ENCODE peak calls at places on chromosome 15, in four cellular contexts. G, U, I and F are unnamed samples.

GRCh38 chr15:89187911-89188514 is 33.4 kb downstream of the RLBP1 start:
- DNase-seq in U (no peak), G (no peak), I (no peak), F (no peak)

GRCh38 chr15:65008989-65009388 is 19.3 kb upstream of the SPG21 start:
- DNase-seq in I (peak; percentile 15), G (no peak), U (no peak), F (no peak)

GRCh38 chr15:31439328-31439727 is 112.7 kb downstream of the KLF13 start:
- DNase-seq in U (no peak), G (peak; percentile 35), I (peak; percentile 56), F (no peak)

GRCh38 chr15:60780147-60780546 is 301.2 kb upstream of the ICE2 start:
- DNase-seq in G (no peak), I (no peak), U (no peak), F (no peak)

GRCh38 chr15:79682851-79683288 is 213.9 kb downstream of the MTHFS start:
- DNase-seq in I (no peak), U (no peak), G (no peak), F (no peak)

GRCh38 chr15:79635897-79636596 is 203.9 kb downstream of the MINAR1 start:
- DNase-seq in G (no peak), U (no peak), I (no peak), F (no peak)

GRCh38 chr15:25717861-25718504 is 145.1 kb downstream of the ATP10A start:
- DNase-seq in G (no peak), U (no peak), I (no peak), F (no peak)

GRCh38 chr15:70067011-70067410 is 30.7 kb downstream of the TLE3 start:
- DNase-seq in G (no peak), I (no peak), U (no peak), F (no peak)

GRCh38 chr15:50224606-50225005 is 40.9 kb downstream of the HDC start:
- DNase-seq in U (no peak), I (no peak), G (no peak), F (no peak)

GRCh38 chr15:39756806-39757522 is 25.7 kb downstream of the FSIP1 start:
- DNase-seq in I (peak; percentile 23), G (peak; percentile 43), U (no peak), F (peak; percentile 7)

GRCh38 chr15:90086868-90087268 is 15.4 kb downstream of the IDH2 start:
- DNase-seq in U (no peak), I (peak; percentile 67), G (peak; percentile 44), F (peak; percentile 76)

GRCh38 chr15:27017168-27017809 is 46.3 kb downstream of the GABRG3 start:
- DNase-seq in G (peak; percentile 73), I (peak; percentile 80), U (peak; percentile 0), F (peak; percentile 41)

GRCh38 chr15:41659855-41660234 is 360 bp upstream of the MGA start:
- DNase-seq in G (no peak), I (no peak), U (no peak), F (no peak)

GRCh38 chr15:90141646-90142045 is 39.4 kb upstream of the IDH2 start:
- DNase-seq in G (no peak), I (peak; percentile 37), U (no peak), F (no peak)

GRCh38 chr15:32849769-32850668 is 132.2 kb downstream of the GREM1 start:
- DNase-seq in U (no peak), G (no peak), I (no peak), F (no peak)

GRCh38 chr15:101250931-101251829 is 668 bp downstream of the CHSY1 start:
- DNase-seq in G (no peak), I (peak; percentile 54), U (no peak), F (peak; percentile 64)

GRCh38 chr15:101246391-101246790 is 5.5 kb downstream of the CHSY1 start:
- DNase-seq in G (no peak), I (no peak), U (no peak), F (no peak)

GRCh38 chr15:101250331-101250730 is 1.5 kb downstream of the CHSY1 start:
- DNase-seq in U (no peak), G (no peak), I (no peak), F (no peak)

GRCh38 chr15:101246824-101247745 is 4.8 kb downstream of the CHSY1 start:
- DNase-seq in G (no peak), U (no peak), I (no peak), F (no peak)

GRCh38 chr15:101248274-101248673 is 3.6 kb downstream of the CHSY1 start:
- DNase-seq in U (no peak), G (no peak), I (no peak), F (no peak)
- TF ChIP-seq FOXK2 in U (no peak), G (no peak), I (no peak), F (no peak)

DNA sequence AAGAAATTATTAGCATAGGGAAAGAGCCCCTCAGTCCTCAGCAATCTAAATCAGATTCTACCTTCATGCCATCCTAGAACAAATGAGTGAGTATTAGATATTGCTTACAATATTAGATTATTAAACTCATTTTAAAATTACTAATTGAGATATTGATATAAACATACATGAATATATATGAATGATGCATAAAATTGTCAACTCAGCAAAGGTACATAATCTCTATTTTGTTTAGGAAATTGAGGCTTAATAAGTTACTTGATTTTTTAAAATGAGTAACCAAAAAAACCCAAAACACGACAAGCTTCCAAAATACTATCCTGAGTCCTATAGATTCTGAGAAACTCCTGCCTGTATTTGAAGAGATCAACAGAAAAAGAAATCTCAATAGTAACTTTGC is 297.7 kb upstream of the TMCO5A start:
- DNase-seq in G (no peak), I (no peak), U (no peak), F (no peak)
- TF ChIP-seq BHLHE40 in G (no peak), I (no peak), U (no peak), F (no peak)

GRCh38 chr15:58495836-58496501 is 64.2 kb downstream of the LIPC start:
- DNase-seq in G (no peak), I (no peak), U (no peak), F (no peak)

GRCh38 chr15:58501636-58502178 is 69.9 kb downstream of the LIPC start:
- DNase-seq in I (no peak), U (no peak), G (no peak), F (no peak)

GRCh38 chr15:58497036-58497785 is 65.4 kb downstream of the LIPC start:
- DNase-seq in U (no peak), G (no peak), I (no peak), F (no peak)

GRCh38 chr15:58501006-58501405 is 69.2 kb downstream of the LIPC start:
- DNase-seq in I (no peak), G (no peak), U (no peak), F (no peak)

DNA sequence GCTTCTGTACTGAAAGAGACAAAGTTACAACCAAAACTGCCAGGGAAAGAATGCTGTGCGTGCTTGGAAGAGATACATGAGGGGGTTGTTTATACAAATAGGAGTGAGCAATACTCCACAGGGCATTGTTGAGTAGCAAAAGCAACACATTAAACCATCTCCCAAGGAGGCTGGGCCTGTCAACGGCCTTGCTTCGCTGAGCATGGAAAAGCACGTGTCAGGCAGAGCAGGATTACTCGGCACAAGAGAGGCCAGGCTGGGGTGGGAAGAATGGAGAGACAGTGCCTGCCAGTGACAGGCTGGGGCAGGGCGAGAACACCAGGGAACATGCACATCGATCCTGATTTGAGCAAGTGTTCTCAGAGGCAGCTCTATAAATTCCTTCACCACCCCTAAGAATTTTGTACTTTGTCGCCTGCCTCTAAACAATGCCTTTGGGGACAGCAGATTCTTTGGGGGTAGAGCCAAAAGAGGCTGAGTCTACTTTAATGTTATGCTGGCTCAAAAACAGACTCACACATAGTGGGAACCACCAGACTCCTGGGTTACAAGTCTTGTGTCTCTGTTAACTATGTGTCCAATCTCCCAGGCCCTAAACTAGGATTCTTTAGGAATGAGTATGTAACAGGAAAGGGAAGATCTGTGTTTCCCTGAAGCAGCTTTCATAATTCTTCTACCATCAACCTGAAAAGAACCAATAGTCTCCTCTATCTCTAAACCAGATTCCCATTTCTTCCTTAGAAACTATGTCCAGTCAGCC is 67.2 kb downstream of the LIPC start:
- DNase-seq in U (no peak), G (no peak), I (no peak), F (no peak)
- TF ChIP-seq FOXK2 in U (no peak), G (no peak), I (no peak), F (no peak)

DNA sequence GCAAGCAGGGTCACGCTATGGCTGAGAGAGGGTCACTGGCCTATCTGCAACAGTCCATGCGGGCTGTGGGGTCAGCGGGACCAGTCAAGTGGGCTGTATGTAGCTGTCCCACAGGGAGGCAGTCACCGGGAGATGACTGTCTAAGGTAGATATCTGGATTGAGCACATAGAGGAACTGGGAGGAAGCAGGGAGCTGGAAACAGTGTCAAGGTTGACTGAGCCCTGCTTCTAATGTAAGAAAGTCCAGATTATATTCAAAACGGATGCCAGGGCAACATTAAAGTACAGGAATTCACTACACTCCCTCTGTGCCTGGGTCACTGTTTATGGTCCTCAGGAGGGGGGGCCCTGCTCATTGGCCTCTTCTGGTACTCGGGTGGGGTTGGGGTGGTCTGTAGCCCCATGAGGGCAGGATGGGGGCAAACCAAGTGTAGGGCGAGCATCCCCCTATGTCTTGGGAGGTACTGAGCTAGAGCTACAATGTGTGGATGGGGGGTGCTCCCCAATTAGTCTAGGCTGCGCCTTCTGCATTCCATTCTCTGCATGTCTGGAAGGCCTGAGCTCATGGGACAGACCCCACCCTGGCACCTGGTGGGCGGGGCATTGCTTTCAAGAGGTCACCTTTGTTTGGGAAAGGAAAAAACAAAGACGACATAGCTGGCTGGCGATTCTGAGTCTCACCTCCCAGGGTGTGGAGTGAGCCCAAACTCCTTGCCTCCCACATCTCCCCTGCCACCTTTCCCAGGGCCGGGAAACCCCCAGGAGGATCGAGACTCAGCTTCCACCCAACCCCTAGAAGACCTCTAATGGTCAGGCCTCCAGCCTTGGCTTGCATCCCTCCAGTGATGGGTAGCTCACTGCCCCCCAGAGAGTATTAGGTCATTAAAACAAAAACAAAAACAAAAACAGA is 45.1 kb upstream of the C15orf39 start:
- DNase-seq in I (no peak), G (no peak), U (no peak), F (no peak)
- TF ChIP-seq BHLHE40 in I (no peak), G (no peak), U (no peak), F (no peak)

DNA sequence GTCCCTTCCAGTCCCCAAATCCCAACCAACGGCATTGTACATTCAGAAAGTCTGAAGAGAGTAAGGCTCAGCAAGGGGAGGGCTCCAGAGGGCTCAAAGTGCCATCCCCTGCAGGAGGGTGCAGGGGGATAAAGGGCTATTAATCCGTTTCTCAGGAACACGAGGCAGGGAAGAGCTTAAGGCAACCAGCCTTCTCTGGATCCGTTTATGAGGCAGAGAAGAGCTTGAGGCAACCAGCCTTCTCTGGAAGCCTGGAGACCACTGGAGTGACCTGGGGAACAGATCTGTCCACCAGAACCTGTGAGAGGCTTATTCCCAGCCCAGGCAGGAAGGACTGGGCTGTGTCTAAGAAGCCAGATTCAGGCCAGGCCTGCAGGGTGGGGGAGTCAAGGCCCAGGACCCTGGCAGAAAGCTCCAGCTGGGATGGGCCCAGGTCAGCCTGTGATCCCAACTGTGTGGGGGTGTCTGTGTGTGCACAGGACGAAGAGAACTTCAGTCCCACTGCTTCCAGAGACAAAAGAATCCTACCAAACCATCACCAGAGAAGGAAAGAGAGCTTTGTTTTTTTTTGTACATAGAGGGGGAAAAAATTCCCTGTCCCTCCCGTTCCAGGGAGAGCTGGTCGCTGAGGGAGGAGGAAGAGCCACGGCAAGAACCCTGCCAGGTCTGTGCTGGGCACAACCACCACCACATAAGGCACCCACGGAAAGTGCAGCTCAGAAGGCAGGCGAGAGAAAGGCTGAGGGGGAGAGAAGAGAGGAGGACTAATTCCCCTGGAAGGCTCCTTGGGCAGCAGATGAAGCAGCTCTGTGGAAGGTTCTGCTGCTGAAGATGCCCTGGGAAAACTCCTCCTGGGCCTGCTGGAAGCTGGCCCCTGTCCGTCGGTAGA is 1.6 kb upstream of the ULK3 start:
- DNase-seq in G (no peak), I (no peak), U (no peak), F (no peak)
- TF ChIP-seq FOXK2 in G (no peak), I (no peak), U (no peak), F (no peak)

GRCh38 chr15:48928877-48929538 is 34.7 kb downstream of the SHC4 start:
- DNase-seq in I (no peak), G (no peak), U (no peak), F (no peak)
- TF ChIP-seq BHLHE40 in I (no peak), G (no peak), U (no peak), F (no peak)